ENCODE peak calls at places on chromosomes 16 and 17, in six cellular contexts. M is foreskin fibroblast, A is fibroblast of mammary gland, K is colonic mucosa, I is HFF-Myc, L is PC-3. F is an unnamed sample.
A peak's percentile ranks its signal among the peaks of the same experiment; 100 is the strongest.

GRCh38 chr17:40895106-40895730 is 10.2 kb upstream of the KRT20 start:
- DNase-seq in M (no peak), A (no peak), K (no peak), I (no peak), L (no peak), F (no peak)

GRCh38 chr17:4588391-4588790 is 4.1 kb downstream of the SMTNL2 start:
- DNase-seq in M (no peak), A (no peak), K (no peak), I (no peak), L (no peak), F (no peak)

GRCh38 chr17:43713494-43714162 is 45.0 kb downstream of the SOST start:
- DNase-seq in M (peak; percentile 78), A (no peak), K (peak; percentile 27), I (no peak), L (peak; percentile 60), F (no peak)

GRCh38 chr16:88606146-88606757 is 32.1 kb upstream of the IL17C start:
- DNase-seq in M (no peak), A (no peak), K (no peak), I (no peak), L (no peak), F (no peak)

GRCh38 chr16:77899416-77899815 is 111.1 kb downstream of the VAT1L start:
- DNase-seq in M (no peak), A (peak; percentile 30), K (no peak), I (no peak), L (no peak), F (no peak)

GRCh38 chr17:16286947-16287562 is 66.2 kb downstream of the CENPV start:
- DNase-seq in M (no peak), A (peak; percentile 77), K (no peak), I (no peak), L (no peak), F (no peak)

GRCh38 chr17:16534236-16534635 is 34.8 kb downstream of the ZNF287 start:
- DNase-seq in M (no peak), A (no peak), K (no peak), I (no peak), L (no peak), F (no peak)

GRCh38 chr17:78418627-78419026 is 40.2 kb downstream of the PGS1 start:
- DNase-seq in M (no peak), A (no peak), K (no peak), I (no peak), L (no peak), F (no peak)

GRCh38 chr16:87368029-87368765 is 15.4 kb downstream of the FBXO31 start:
- DNase-seq in M (no peak), A (no peak), K (no peak), I (no peak), L (no peak), F (no peak)

GRCh38 chr16:48291303-48291702 is 44.0 kb upstream of the ABCC11 start:
- DNase-seq in M (no peak), A (no peak), K (no peak), I (no peak), L (no peak), F (no peak)

GRCh38 chr17:19538095-19539039 is 4.7 kb downstream of the SLC47A1 start:
- DNase-seq in M (no peak), A (no peak), K (no peak), I (no peak), L (no peak), F (no peak)

GRCh38 chr17:45171338-45172231 is 9.9 kb downstream of the HEXIM2 start:
- DNase-seq in M (no peak), A (no peak), K (peak; percentile 83), I (no peak), L (peak; percentile 93), F (no peak)

GRCh38 chr17:57902117-57902799 is 52.4 kb upstream of the MRPS23 start:
- DNase-seq in M (no peak), A (no peak), K (no peak), I (no peak), L (no peak), F (no peak)

GRCh38 chr16:84459517-84459894 is 45.0 kb downstream of the MEAK7 start:
- DNase-seq in M (no peak), A (no peak), K (no peak), I (no peak), L (no peak), F (no peak)

GRCh38 chr16:13390093-13390985 is 488.9 kb downstream of the SHISA9 start:
- DNase-seq in M (no peak), A (no peak), K (no peak), I (no peak), L (no peak), F (no peak)

GRCh38 chr16:13392341-13392740 is 490.9 kb downstream of the SHISA9 start:
- DNase-seq in M (no peak), A (no peak), K (no peak), I (no peak), L (no peak), F (no peak)

GRCh38 chr16:13390986-13391305 is 489.5 kb downstream of the SHISA9 start:
- DNase-seq in M (no peak), A (no peak), K (no peak), I (no peak), L (no peak), F (no peak)

GRCh38 chr16:13393816-13394215 is 492.4 kb downstream of the SHISA9 start:
- DNase-seq in M (no peak), A (no peak), K (no peak), I (no peak), L (no peak), F (no peak)

DNA sequence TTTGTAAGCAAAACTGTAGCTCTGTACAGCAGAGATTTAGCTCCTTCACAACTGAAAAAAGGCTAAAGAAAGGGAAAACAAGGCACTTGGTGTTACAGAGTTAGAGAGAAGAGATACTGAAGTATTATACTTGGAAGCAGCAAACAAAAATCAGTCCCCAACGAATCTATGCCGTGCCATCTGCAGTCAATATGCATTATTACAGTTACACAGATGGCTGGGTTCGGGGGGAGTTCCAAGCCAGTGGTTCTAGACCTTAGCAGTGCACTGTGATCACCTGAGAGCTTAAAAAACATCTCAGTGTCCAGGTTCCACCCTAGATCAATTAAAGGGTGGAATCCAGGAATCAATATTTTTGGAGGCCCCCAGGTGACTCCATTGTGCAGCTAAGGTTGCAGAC is 489.9 kb downstream of the SHISA9 start:
- DNase-seq in M (no peak), A (no peak), K (no peak), I (no peak), L (no peak), F (no peak)
- TF ChIP-seq CTCF in M (no peak), A (no peak), K (no peak), I (no peak), L (no peak), F (no peak)

DNA sequence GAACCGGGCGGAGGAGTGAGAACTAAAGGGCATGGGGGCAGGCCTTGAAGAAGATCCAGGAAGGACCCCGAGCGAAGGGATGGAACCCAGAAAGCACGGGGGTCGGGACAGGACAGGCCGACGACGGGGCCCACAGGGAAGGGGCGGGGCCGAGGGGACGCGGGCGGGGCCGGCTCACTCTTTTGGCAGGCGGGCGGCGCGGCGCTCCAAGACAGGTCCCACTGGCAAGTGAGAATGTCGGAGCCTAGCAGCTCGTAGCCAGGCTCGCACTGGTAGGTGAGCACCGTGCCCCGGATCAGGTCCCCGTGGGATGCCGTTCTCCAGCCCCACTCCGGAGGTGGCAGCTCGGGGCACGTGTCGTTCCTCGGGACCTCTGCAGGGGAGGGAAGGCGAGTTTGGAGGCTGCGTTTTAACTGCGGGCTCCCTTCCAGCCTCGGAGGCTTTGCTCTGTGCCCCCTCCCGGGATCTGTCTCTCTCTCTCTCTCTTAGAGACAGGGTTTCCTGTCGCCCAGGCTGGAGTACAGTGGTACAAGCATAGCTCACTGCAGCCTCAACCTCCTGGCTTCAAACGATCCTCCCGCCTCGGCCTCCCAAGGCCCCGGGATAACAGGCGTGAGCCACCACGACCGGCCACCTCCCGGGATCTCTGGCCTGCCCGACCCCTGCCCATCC is 13.7 kb upstream of the CDIPT start:
- DNase-seq in M (peak; percentile 30), A (no peak), K (no peak), I (no peak), L (no peak), F (no peak)
- H3K4me3 ChIP-seq in M (peak overlapping the region; percentile 26), A (peak overlapping the region; percentile 26), K (peak overlapping the region; percentile 15), I (peak overlapping the region; percentile 7), L (no peak overlapping the region), F (no peak overlapping the region)

DNA sequence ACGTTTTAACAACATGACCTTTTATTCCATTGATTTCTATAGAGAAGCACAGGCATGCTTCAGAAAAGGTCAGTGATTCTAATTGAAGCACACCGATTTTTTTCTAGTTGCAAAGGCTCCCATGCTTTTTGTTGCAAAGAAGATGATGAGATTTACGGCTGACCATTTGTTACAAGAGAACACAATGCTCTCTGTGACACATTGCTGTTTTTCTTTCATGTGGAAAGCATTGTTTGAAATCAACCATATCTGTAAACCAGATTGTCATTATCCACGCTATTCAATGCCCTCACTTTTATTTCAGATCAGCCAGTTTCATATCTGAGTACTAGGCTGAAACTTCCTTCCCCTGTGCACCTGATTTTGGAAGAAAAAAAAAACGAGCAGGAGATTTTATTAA is 99.9 kb downstream of the NLK start:
- DNase-seq in M (no peak), A (no peak), K (no peak), I (no peak), L (no peak), F (no peak)
- TF ChIP-seq CTCF in M (no peak), A (no peak), K (no peak), I (no peak), L (no peak), F (no peak)

GRCh38 chr17:33291248-33292183 is 1.6 kb downstream of the ASIC2 start:
- DNase-seq in M (peak; percentile 69), A (peak; percentile 28), K (peak; percentile 38), I (no peak), L (no peak), F (no peak)
- H3K4me3 ChIP-seq in M (peak overlapping the region; percentile 43), A (peak overlapping the region; percentile 23), K (peak overlapping the region; percentile 26), I (peak overlapping the region; percentile 19), L (no peak overlapping the region), F (no peak overlapping the region)

GRCh38 chr16:30355144-30355953 is at the start of gene CD2BP2:
- DNase-seq in M (peak; percentile 100), A (peak; percentile 100), K (peak; percentile 98), I (peak; percentile 99), L (peak; percentile 98), F (peak; percentile 99)
- TF ChIP-seq CTCF in M (no peak), A (peak; percentile 2), K (no peak), I (no peak), L (no peak), F (peak; percentile 4)

DNA sequence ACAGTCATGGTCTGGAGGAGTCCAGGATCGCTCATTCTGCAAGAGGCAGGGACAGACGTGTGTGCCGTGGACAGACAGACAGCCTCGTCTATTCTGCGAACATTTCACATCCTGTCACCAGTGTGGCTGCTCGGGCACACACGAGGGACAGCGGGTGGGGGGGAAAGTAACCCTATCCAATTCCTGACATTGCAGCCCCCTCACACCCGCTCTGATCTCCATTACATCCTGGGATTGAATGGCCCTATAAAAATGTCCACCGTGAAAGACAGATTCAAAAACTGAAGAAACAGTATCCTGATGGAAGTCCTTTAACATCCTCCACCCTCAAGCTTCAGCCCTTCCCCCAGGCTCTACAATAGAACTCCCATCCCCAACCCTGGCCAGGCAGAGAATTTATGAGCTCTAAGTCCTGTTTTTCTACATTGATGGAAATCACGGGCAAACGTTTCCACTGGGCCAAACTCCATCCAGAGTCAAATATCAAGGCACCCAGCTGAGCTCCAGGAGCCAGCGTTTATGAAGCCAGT is 39.4 kb downstream of the HS3ST3A1 start:
- DNase-seq in M (peak; percentile 95), A (peak; percentile 98), K (no peak), I (peak; percentile 73), L (peak; percentile 90), F (no peak)
- H3K4me3 ChIP-seq in M (no peak overlapping the region), A (peak overlapping the region; percentile 8), K (no peak overlapping the region), I (peak overlapping the region; percentile 9), L (peak overlapping the region; percentile 62), F (no peak overlapping the region)

GRCh38 chr17:28701987-28702751 is 9.5 kb downstream of the PROCA1 start:
- DNase-seq in M (no peak), A (no peak), K (no peak), I (no peak), L (no peak), F (no peak)
- TF ChIP-seq CTCF in M (no peak), A (no peak), K (no peak), I (no peak), L (no peak), F (no peak)

GRCh38 chr17:385836-386144 is 33.2 kb upstream of the RPH3AL start:
- DNase-seq in M (no peak), A (no peak), K (no peak), I (no peak), L (no peak), F (no peak)
- H3K4me3 ChIP-seq in M (peak overlapping the region; percentile 13), A (no peak overlapping the region), K (peak overlapping the region; percentile 53), I (peak overlapping the region; percentile 19), L (no peak overlapping the region), F (peak overlapping the region; percentile 45)

F was measured in LNCaP clone FGC.